ENCODE peak calls at places on chromosomes 7 and 10, in five cellular contexts. A is GF-D8; Q is epithelial cell of esophagus; T is stimulated activated CD4-positive, alpha-beta T cell treated with anti-CD3 and anti-CD28 coated beads, Interleukin-1b, Interleukin-23, amount 100 ng/mL, for 24 hours; L is HS-5. U is an unnamed sample.

GRCh38 chr7:43572516-43573049 is 10.3 kb upstream of the STK17A start:
- DNase-seq in T (no peak), A (peak), L (peak), Q (peak), U (peak)

GRCh38 chr7:50729962-50730361 is 52.7 kb downstream of the GRB10 start:
- DNase-seq in A (no peak), Q (no peak), L (no peak), T (no peak), U (peak)

GRCh38 chr7:151057038-151057736 is 510 bp downstream of the CDK5 start:
- DNase-seq in T (no peak), Q (peak), A (no peak), L (no peak), U (no peak)

GRCh38 chr7:84336741-84337140 is 142.2 kb upstream of the SEMA3A start:
- DNase-seq in Q (no peak), T (no peak), L (no peak), A (no peak), U (no peak)

GRCh38 chr7:5701085-5701914 is 80.2 kb downstream of the RNF216 start:
- DNase-seq in Q (peak), A (no peak), L (no peak), T (peak), U (no peak)

GRCh38 chr7:129843365-129843898 is 109.3 kb downstream of the UBE2H start:
- DNase-seq in T (no peak), L (no peak), Q (no peak), A (no peak), U (no peak)

GRCh38 chr10:122249991-122250750 is 20.9 kb upstream of the BTBD16 start:
- DNase-seq in T (no peak), A (no peak), Q (no peak), L (no peak), U (no peak)

GRCh38 chr10:14358886-14359573 is 28.3 kb upstream of the FRMD4A start:
- DNase-seq in Q (peak), A (no peak), L (no peak), T (no peak), U (no peak)

GRCh38 chr7:41979834-41980307 is 257.1 kb downstream of the GLI3 start:
- DNase-seq in A (no peak), L (no peak), T (no peak), Q (peak), U (no peak)

GRCh38 chr10:26805567-26806245 is 55.1 kb downstream of the ABI1 start:
- DNase-seq in A (no peak), L (no peak), T (no peak), Q (peak), U (no peak)

GRCh38 chr7:77439572-77439971 is 23.4 kb upstream of the GSAP start:
- DNase-seq in L (no peak), T (no peak), Q (peak), A (no peak), U (no peak)

GRCh38 chr10:95214793-95215192 is 20.8 kb downstream of the ACSM6 start:
- DNase-seq in A (no peak), Q (peak), T (no peak), L (no peak), U (no peak)

GRCh38 chr10:55500931-55501559 is 700.0 kb upstream of the PCDH15 start:
- DNase-seq in T (no peak), L (peak), A (no peak), Q (peak), U (no peak)

GRCh38 chr7:116177009-116177408 is 33.3 kb upstream of the TES start:
- DNase-seq in A (no peak), L (peak), T (no peak), Q (peak), U (peak)

GRCh38 chr7:121081327-121081936 is 92.9 kb downstream of the CPED1 start:
- DNase-seq in T (no peak), Q (peak), L (peak), A (peak), U (peak)

GRCh38 chr7:372939-373791 is 83.2 kb downstream of the FOXL3 start:
- DNase-seq in L (no peak), A (no peak), Q (no peak), T (no peak), U (no peak)

GRCh38 chr7:115676080-115676479 is 354.5 kb downstream of the TFEC start:
- DNase-seq in L (no peak), Q (peak), T (no peak), A (no peak), U (no peak)

U was measured in AG04449.